ENCODE peak calls at places on chromosomes 2 and 18, in four cellular contexts. G, H, X and K are unnamed samples.

GRCh38 chr2:162261032-162261945 is 18.0 kb upstream of the FAP start:
- DNase-seq in G (peak; percentile 75), H (peak; percentile 79), X (peak; percentile 89), K (no peak)

GRCh38 chr2:127085260-127085666 is 21.7 kb downstream of the BIN1 start:
- DNase-seq in G (no peak), H (no peak), X (peak; percentile 29), K (no peak)

GRCh38 chr2:23925702-23926288 is 1.1 kb downstream of the ATAD2B start:
- DNase-seq in G (peak; percentile 74), H (peak; percentile 74), X (peak; percentile 68), K (peak; percentile 92)

GRCh38 chr2:54470241-54470938 is 14.3 kb downstream of the SPTBN1 start:
- DNase-seq in G (no peak), H (peak; percentile 60), X (peak; percentile 50), K (no peak)

GRCh38 chr2:181456660-181457120 is 496 bp upstream of the ITGA4 start:
- DNase-seq in G (peak; percentile 70), H (peak; percentile 39), X (peak; percentile 1), K (peak; percentile 87)

GRCh38 chr18:48304906-48305693 is 104.1 kb downstream of the ZBTB7C start:
- DNase-seq in G (peak; percentile 30), H (no peak), X (no peak), K (no peak)

GRCh38 chr2:44836174-44836573 is 105.3 kb upstream of the SIX3 start:
- DNase-seq in G (no peak), H (no peak), X (no peak), K (peak; percentile 22)

GRCh38 chr2:198100323-198100722 is 295.9 kb downstream of the PLCL1 start:
- DNase-seq in G (no peak), H (peak; percentile 61), X (peak; percentile 61), K (no peak)

GRCh38 chr2:241620419-241620769 is 16.6 kb downstream of the THAP4 start:
- DNase-seq in G (no peak), H (peak; percentile 81), X (peak; percentile 42), K (no peak)

GRCh38 chr2:120747706-120748105 is 12.0 kb downstream of the GLI2 start:
- DNase-seq in G (peak; percentile 19), H (no peak), X (no peak), K (no peak)

GRCh38 chr2:16129716-16130540 is 189.6 kb downstream of the MYCN start:
- DNase-seq in G (no peak), H (no peak), X (no peak), K (no peak)

GRCh38 chr2:42172020-42172419 is 2.9 kb downstream of the EML4 start:
- DNase-seq in G (no peak), H (no peak), X (no peak), K (no peak)

GRCh38 chr2:33583194-33583938 is 15.7 kb downstream of the FAM98A start:
- DNase-seq in G (no peak), H (peak; percentile 63), X (peak; percentile 13), K (peak; percentile 5)

GRCh38 chr2:30733829-30734520 is 73.3 kb downstream of the CAPN13 start:
- DNase-seq in G (peak; percentile 22), H (no peak), X (no peak), K (no peak)

GRCh38 chr18:55706893-55707292 is 118.9 kb upstream of the TCF4 start:
- DNase-seq in G (no peak), H (peak; percentile 96), X (peak; percentile 69), K (no peak)

GRCh38 chr2:142285480-142285879 is 154.7 kb upstream of the LRP1B start:
- DNase-seq in G (no peak), H (no peak), X (no peak), K (no peak)

GRCh38 chr2:142290931-142291330 is 160.1 kb upstream of the LRP1B start:
- DNase-seq in G (no peak), H (peak; percentile 2), X (peak; percentile 35), K (no peak)

GRCh38 chr2:142280846-142281245 is 150.0 kb upstream of the LRP1B start:
- DNase-seq in G (no peak), H (no peak), X (no peak), K (no peak)

GRCh38 chr2:142291964-142292363 is 161.1 kb upstream of the LRP1B start:
- DNase-seq in G (no peak), H (no peak), X (peak; percentile 65), K (no peak)

DNA sequence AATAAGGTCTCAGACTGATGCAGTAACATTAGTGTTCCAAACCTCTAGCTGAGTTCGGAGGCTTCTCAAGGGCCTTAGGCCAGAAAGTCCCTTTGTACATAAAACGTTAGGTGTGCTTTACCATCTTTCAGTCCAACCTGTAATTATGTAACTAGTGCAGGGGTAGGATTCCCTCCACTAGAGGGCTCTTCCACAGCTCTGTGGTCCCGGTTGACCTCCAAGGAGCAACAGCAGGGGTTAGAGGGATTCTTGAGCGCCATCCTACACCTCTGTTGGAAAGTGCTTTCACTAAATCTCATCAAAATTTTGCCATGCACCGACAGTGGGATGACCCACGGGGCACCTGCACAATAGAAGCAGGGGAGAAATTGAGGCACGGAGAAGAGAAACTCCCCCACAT is 155.8 kb upstream of the LRP1B start:
- DNase-seq in G (no peak), H (no peak), X (peak; percentile 32), K (no peak)
- TF ChIP-seq CTCF in G (no peak), H (no peak), X (peak; percentile 56), K (peak; percentile 77)

GRCh38 chr2:68594674-68595492 is 48.5 kb upstream of the PROKR1 start:
- DNase-seq in G (no peak), H (peak; percentile 68), X (peak; percentile 45), K (peak; percentile 26)
- H3K4me3 ChIP-seq in G (no peak overlapping the region), H (no peak overlapping the region), X (no peak overlapping the region), K (no peak overlapping the region)

GRCh38 chr2:233450854-233451575 is 96.7 kb downstream of the DGKD start:
- DNase-seq in G (no peak), H (no peak), X (no peak), K (no peak)
- TF ChIP-seq CTCF in G (no peak), H (no peak), X (no peak), K (no peak)

DNA sequence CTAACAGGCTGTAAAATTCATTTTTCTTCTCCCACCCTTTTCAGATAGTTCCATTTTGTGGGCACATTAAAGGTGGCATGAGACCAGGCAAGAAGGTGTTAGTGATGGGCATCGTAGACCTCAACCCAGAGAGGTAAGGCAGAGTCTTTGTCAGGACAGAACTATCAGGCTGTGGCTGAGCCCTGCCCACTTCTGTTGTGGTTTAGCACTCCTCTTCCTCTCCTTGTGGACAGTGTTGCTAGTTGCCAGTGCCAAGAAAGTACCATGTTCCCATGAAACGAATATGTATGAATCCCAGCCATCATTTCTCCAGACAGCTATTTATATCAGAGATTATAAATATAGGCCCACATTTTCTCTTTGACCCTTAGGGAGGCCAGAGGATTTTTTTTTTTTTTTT is 1.6 kb downstream of the LGALSL start:
- DNase-seq in G (no peak), H (no peak), X (no peak), K (no peak)
- H3K4me3 ChIP-seq in G (peak overlapping the region; percentile 76), H (no peak overlapping the region), X (no peak overlapping the region), K (no peak overlapping the region)

DNA sequence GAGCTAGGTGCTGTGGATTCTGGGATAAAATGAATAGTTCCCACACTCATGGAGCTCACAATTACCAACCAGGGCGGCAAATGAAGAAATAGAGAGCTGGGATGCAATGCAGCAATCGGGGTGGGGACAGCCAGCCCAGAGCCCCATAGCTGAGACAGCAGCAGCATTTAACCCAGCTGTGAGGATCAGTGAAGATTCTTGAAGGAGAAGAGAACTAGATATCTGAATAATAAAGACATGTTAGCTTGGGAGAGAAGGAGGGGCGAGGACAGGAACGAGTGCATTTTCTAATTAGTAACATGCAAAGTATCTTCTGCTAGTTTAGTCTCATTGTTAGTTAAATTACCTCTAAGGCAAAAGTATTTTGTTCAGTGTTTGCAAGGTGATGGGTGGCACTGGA is 350.0 kb downstream of the LPIN1 start:
- DNase-seq in G (no peak), H (no peak), X (no peak), K (no peak)
- TF ChIP-seq CTCF in G (no peak), H (no peak), X (no peak), K (no peak)

GRCh38 chr2:17648571-17648970 is 105.0 kb downstream of the SMC6 start:
- DNase-seq in G (no peak), H (no peak), X (no peak), K (no peak)

GRCh38 chr2:17649026-17649425 is 104.6 kb downstream of the SMC6 start:
- DNase-seq in G (no peak), H (no peak), X (no peak), K (no peak)

GRCh38 chr2:17646838-17647701 is 106.5 kb downstream of the SMC6 start:
- DNase-seq in G (no peak), H (no peak), X (no peak), K (no peak)

GRCh38 chr2:17644997-17645715 is 104.7 kb downstream of the VSNL1 start:
- DNase-seq in G (no peak), H (peak; percentile 49), X (peak; percentile 88), K (no peak)

DNA sequence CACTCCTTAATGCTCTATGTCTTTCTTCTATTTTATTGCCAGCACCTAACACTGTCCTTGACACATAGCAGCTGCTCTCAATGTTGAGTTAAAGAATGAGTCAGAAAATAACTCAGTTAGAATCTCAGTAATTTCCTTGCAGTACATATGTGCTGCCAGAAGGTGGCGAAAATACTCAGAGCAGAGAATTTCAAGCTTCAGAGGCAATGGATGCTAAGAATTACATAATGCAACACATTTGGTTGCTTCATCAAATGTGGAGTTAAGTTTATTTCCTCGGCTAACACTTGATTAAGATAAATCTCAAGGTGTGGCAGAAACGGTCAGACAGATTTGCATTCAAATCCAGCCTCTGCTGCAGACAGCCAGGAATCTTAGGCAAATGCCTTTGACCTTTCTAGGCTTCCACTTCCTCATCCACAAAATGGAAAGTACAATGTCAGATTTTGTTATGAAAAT is 105.6 kb downstream of the VSNL1 start:
- DNase-seq in G (no peak), H (peak; percentile 92), X (peak; percentile 94), K (peak; percentile 33)
- H3K4me3 ChIP-seq in G (no peak overlapping the region), H (no peak overlapping the region), X (no peak overlapping the region), K (no peak overlapping the region)

GRCh38 chr2:138727956-138728355 is 52.2 kb downstream of the NXPH2 start:
- DNase-seq in G (no peak), H (no peak), X (no peak), K (no peak)
- TF ChIP-seq CTCF in G (no peak), H (no peak), X (no peak), K (no peak)

GRCh38 chr18:8793445-8794132 is 88.2 kb downstream of the MTCL1 start:
- DNase-seq in G (no peak), H (no peak), X (no peak), K (no peak)
- H3K4me3 ChIP-seq in G (no peak overlapping the region), H (no peak overlapping the region), X (no peak overlapping the region), K (no peak overlapping the region)